ENCODE peak calls at places on chromosome 15, in nine cellular contexts. P is activated CD4-positive, alpha-beta T cell treated with anti-CD3 and anti-CD28 coated beads for 36 hours; C is endothelial cell; V is non-pigmented ciliary epithelial cell; L is COR-L47; S is activated CD8-positive, alpha-beta memory T cell treated with anti-CD3 and anti-CD28 coated beads for 24 hours; G is D721Med; K is M059J; T is omental fat pad. M is an unnamed sample.

GRCh38 chr15:60704717-60705116 is 225.8 kb upstream of the ICE2 start:
- DNase-seq in L (no peak), G (no peak), K (no peak), V (no peak), S (no peak), T (no peak), C (no peak), P (peak), M (no peak)

GRCh38 chr15:63133786-63134185 is 12.1 kb downstream of the LACTB start:
- DNase-seq in G (no peak), S (no peak), V (no peak), K (peak), P (no peak), L (no peak), T (no peak), C (no peak), M (no peak)

GRCh38 chr15:89150286-89150685 is 62.0 kb downstream of the ABHD2 start:
- DNase-seq in L (no peak), P (no peak), C (no peak), G (no peak), K (no peak), S (no peak), V (no peak), T (no peak), M (no peak)

GRCh38 chr15:67079361-67079760 is 14.0 kb downstream of the SMAD3 start:
- DNase-seq in G (no peak), S (no peak), L (no peak), T (no peak), K (peak), C (no peak), V (no peak), P (no peak), M (no peak)

GRCh38 chr15:30962079-30962478 is 29.3 kb downstream of the MTMR10 start:
- DNase-seq in V (no peak), L (no peak), K (no peak), C (no peak), T (no peak), S (no peak), G (no peak), P (no peak), M (no peak)

GRCh38 chr15:100115066-100115710 is 226.6 kb downstream of the ADAMTS17 start:
- DNase-seq in V (no peak), S (no peak), K (no peak), G (no peak), P (no peak), L (no peak), T (no peak), C (no peak), M (no peak)

GRCh38 chr15:60901647-60902046 is 327.5 kb downstream of the RORA start:
- DNase-seq in G (no peak), K (no peak), V (no peak), T (no peak), L (no peak), S (no peak), C (no peak), P (peak), M (no peak)

GRCh38 chr15:70795311-70795665 is 31.9 kb upstream of the UACA start:
- DNase-seq in L (no peak), K (peak), V (peak), C (no peak), P (no peak), G (no peak), T (no peak), S (no peak), M (no peak)

GRCh38 chr15:55858661-55859060 is 115.7 kb upstream of the PRTG start:
- DNase-seq in S (no peak), V (no peak), T (no peak), K (peak), C (no peak), G (no peak), P (no peak), L (peak), M (no peak)

GRCh38 chr15:73804421-73804820 is 51.3 kb upstream of the INSYN1 start:
- DNase-seq in L (peak), C (no peak), V (no peak), T (no peak), P (no peak), G (no peak), K (no peak), S (no peak), M (no peak)

GRCh38 chr15:28252831-28253230 is 69.1 kb downstream of the HERC2 start:
- DNase-seq in G (no peak), V (no peak), K (no peak), P (no peak), C (no peak), S (no peak), L (no peak), T (no peak), M (peak)

GRCh38 chr15:68631621-68632051 is 52.8 kb downstream of the CORO2B start:
- DNase-seq in V (no peak), K (no peak), P (no peak), S (no peak), L (peak), T (no peak), G (no peak), C (no peak), M (no peak)

GRCh38 chr15:78944669-78945407 is at the start of gene CTSH:
- DNase-seq in C (peak), T (no peak), S (peak), K (peak), G (peak), P (peak), V (no peak), L (peak), M (no peak)

GRCh38 chr15:100525894-100526512 is 2.7 kb downstream of the CERS3 start:
- DNase-seq in L (no peak), T (no peak), C (no peak), V (no peak), G (no peak), S (no peak), P (no peak), K (no peak), M (no peak)

GRCh38 chr15:55734641-55735040 is 8.3 kb downstream of the PRTG start:
- DNase-seq in T (no peak), S (no peak), G (no peak), L (no peak), P (no peak), K (no peak), C (no peak), V (no peak), M (no peak)

GRCh38 chr15:19987389-19988048 is 554.1 kb downstream of the GOLGA6L6 start:
- DNase-seq in C (no peak), L (peak), K (no peak), P (peak), T (no peak), G (no peak), S (no peak), V (no peak), M (no peak)

GRCh38 chr15:42329161-42329560 is 30.1 kb upstream of the CAPN3 start:
- DNase-seq in V (no peak), C (no peak), G (no peak), T (no peak), P (no peak), L (no peak), K (no peak), S (no peak), M (no peak)

GRCh38 chr15:45710657-45711056 is 75.8 kb downstream of the SQOR start:
- DNase-seq in G (no peak), S (no peak), V (no peak), P (no peak), T (no peak), L (peak), K (no peak), C (no peak), M (no peak)

GRCh38 chr15:44545934-44546802 is 9.2 kb downstream of the EIF3J start:
- DNase-seq in K (peak), G (no peak), C (no peak), P (peak), T (no peak), V (no peak), S (no peak), L (no peak), M (no peak)

GRCh38 chr15:77748078-77749064 is 115.7 kb upstream of the LINGO1 start:
- DNase-seq in L (no peak), C (no peak), G (no peak), P (no peak), T (no peak), K (peak), V (no peak), S (no peak), M (no peak)

M was measured in esophagus muscularis mucosa.